ENCODE peak calls at places on chromosomes 1 and 21, in four cellular contexts. B is amygdala, W is mucosa of gallbladder, Y is endothelial cell. H is an unnamed sample.

GRCh38 chr1:109792056-109792831 is 28.5 kb upstream of the EPS8L3 start:
- DNase-seq in B (peak; percentile 71), W (peak; percentile 68), Y (peak; percentile 53), H (no peak)

GRCh38 chr1:21761052-21761451 is 21.9 kb downstream of the USP48 start:
- DNase-seq in B (no peak), W (no peak), Y (no peak), H (no peak)

GRCh38 chr21:15820857-15821256 is 91.1 kb downstream of the USP25 start:
- DNase-seq in B (no peak), W (no peak), Y (no peak), H (no peak)

GRCh38 chr1:83766182-83766825 is 232.6 kb downstream of the TTLL7 start:
- DNase-seq in B (no peak), W (no peak), Y (no peak), H (no peak)

GRCh38 chr1:226979115-226979516 is 39.0 kb downstream of the COQ8A start:
- DNase-seq in B (no peak), W (no peak), Y (no peak), H (no peak)

GRCh38 chr1:47837046-47837830 is 159.9 kb downstream of the TRABD2B start:
- DNase-seq in B (no peak), W (no peak), Y (no peak), H (no peak)

GRCh38 chr1:29513357-29513756 is 277.0 kb downstream of the PTPRU start:
- DNase-seq in B (peak; percentile 44), W (peak; percentile 35), Y (peak; percentile 45), H (no peak)

GRCh38 chr1:156025873-156026272 is 5.1 kb upstream of the SSR2 start:
- DNase-seq in B (peak; percentile 41), W (no peak), Y (peak; percentile 75), H (no peak)

GRCh38 chr1:59521456-59521855 is 224.6 kb downstream of the FGGY start:
- DNase-seq in B (no peak), W (no peak), Y (no peak), H (no peak)

GRCh38 chr1:185735667-185736105 is 1.5 kb downstream of the HMCN1 start:
- DNase-seq in B (no peak), W (no peak), Y (no peak), H (no peak)

GRCh38 chr1:18234790-18235242 is 127.2 kb downstream of the IGSF21 start:
- DNase-seq in B (peak; percentile 3), W (peak; percentile 22), Y (peak; percentile 75), H (no peak)

GRCh38 chr1:247551716-247552115 is 2.8 kb downstream of the GCSAML start:
- DNase-seq in B (no peak), W (no peak), Y (no peak), H (no peak)

GRCh38 chr1:33055210-33055991 is 18.7 kb upstream of the AK2 start:
- DNase-seq in B (peak; percentile 27), W (peak; percentile 74), Y (peak; percentile 67), H (no peak)

GRCh38 chr1:44406761-44407429 is 1.8 kb downstream of the RNF220 start:
- DNase-seq in B (no peak), W (no peak), Y (peak; percentile 31), H (no peak)

GRCh38 chr1:204294371-204294770 is 65.4 kb downstream of the PLEKHA6 start:
- DNase-seq in B (no peak), W (peak; percentile 44), Y (no peak), H (no peak)

GRCh38 chr1:109248797-109249629 is at the start of gene CELSR2:
- DNase-seq in B (peak; percentile 81), W (no peak), Y (peak; percentile 60), H (no peak)

GRCh38 chr1:186082235-186082937 is 292.7 kb downstream of the TPR start:
- DNase-seq in B (no peak), W (peak; percentile 91), Y (peak; percentile 36), H (no peak)

GRCh38 chr1:228149341-228150020 is at the start of gene GJC2:
- DNase-seq in B (peak; percentile 63), W (no peak), Y (no peak), H (no peak)

GRCh38 chr1:119225831-119226230 is 85.4 kb upstream of the WARS2 start:
- DNase-seq in B (no peak), W (no peak), Y (no peak), H (no peak)

GRCh38 chr1:47963568-47963973 is 33.6 kb downstream of the TRABD2B start:
- DNase-seq in B (no peak), W (peak; percentile 48), Y (no peak), H (no peak)

GRCh38 chr1:96934282-96934681 is 212.7 kb downstream of the PTBP2 start:
- DNase-seq in B (no peak), W (peak; percentile 16), Y (no peak), H (no peak)